ENCODE peak calls at places on chromosomes 13 and 19, in nine cellular contexts. Y, A, D, J, V, N, Q, I and M are unnamed samples.

GRCh38 chr13:40124648-40125045 is 469.2 kb downstream of the COG6 start:
- DNase-seq in Y (no peak), A (no peak), D (no peak), J (no peak), V (no peak), N (no peak), Q (no peak), I (no peak), M (no peak)

GRCh38 chr13:114004416-114005205 is 30.7 kb upstream of the C13orf46 start:
- DNase-seq in Y (no peak), A (peak; percentile 22), D (no peak), J (peak; percentile 41), V (no peak), N (no peak), Q (no peak), I (peak; percentile 88), M (peak; percentile 2)

GRCh38 chr13:49716615-49717014 is 25.3 kb upstream of the EBPL start:
- DNase-seq in Y (no peak), A (no peak), D (no peak), J (no peak), V (no peak), N (no peak), Q (no peak), I (no peak), M (no peak)

GRCh38 chr13:110759710-110760109 is 46.2 kb downstream of the ING1 start:
- DNase-seq in Y (no peak), A (no peak), D (no peak), J (no peak), V (no peak), N (no peak), Q (peak; percentile 42), I (peak; percentile 57), M (no peak)

GRCh38 chr13:76822691-76823267 is 63.4 kb downstream of the KCTD12 start:
- DNase-seq in Y (no peak), A (no peak), D (no peak), J (no peak), V (no peak), N (no peak), Q (peak; percentile 53), I (peak; percentile 78), M (no peak)

GRCh38 chr19:35271546-35271945 is 2.8 kb downstream of the USF2 start:
- DNase-seq in Y (no peak), A (no peak), D (no peak), J (no peak), V (no peak), N (no peak), Q (no peak), I (no peak), M (peak; percentile 21)

GRCh38 chr13:51158365-51158764 is 47.3 kb upstream of the C13orf42 start:
- DNase-seq in Y (no peak), A (no peak), D (no peak), J (no peak), V (no peak), N (no peak), Q (no peak), I (no peak), M (no peak)

GRCh38 chr19:5316138-5316537 is 24.5 kb downstream of the PTPRS start:
- DNase-seq in Y (no peak), A (no peak), D (no peak), J (no peak), V (no peak), N (no peak), Q (no peak), I (no peak), M (no peak)

GRCh38 chr13:20258208-20258962 is 26.3 kb upstream of the GJB6 start:
- DNase-seq in Y (no peak), A (no peak), D (no peak), J (no peak), V (no peak), N (no peak), Q (no peak), I (no peak), M (no peak)

GRCh38 chr19:58551123-58551497 is 3.8 kb downstream of the CHMP2A start:
- DNase-seq in Y (no peak), A (no peak), D (no peak), J (no peak), V (no peak), N (no peak), Q (no peak), I (no peak), M (no peak)

DNA sequence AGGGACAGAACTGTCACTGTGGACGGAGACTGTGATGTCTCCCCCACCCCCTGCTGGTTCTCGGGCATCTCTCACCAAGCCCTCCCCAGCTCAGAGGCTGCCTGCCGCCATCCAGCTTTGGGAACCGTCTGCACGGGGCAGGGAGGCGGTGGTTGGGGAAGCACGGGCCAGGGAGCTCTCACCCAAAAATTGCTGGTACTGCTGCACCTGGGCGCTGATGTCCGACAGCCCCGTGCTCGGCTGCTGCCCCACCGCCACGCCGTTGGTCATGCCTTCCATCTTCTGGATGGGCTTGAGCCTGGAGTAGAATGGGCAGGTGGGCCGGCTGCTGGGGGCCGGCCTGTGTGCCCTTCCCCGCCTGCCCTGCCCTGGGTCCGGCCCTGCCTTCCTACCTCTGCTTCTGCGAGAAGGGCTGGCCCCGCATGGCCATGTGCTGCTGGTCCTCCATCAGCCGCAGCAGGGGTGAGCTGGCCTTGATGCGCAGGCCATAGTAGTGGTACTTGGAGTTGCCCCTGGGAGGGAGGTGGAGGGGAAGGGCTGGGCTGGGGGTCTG is 16.1 kb downstream of the DCAF15 start:
- DNase-seq in Y (no peak), A (no peak), D (no peak), J (no peak), V (no peak), N (no peak), Q (no peak), I (no peak), M (no peak)
- TF ChIP-seq CTCF in Y (no peak), A (no peak), D (no peak), J (no peak), V (no peak), N (no peak), Q (no peak), I (no peak), M (no peak)

GRCh38 chr19:50478901-50479715 is 2.5 kb upstream of the GARIN5A start:
- DNase-seq in Y (no peak), A (no peak), D (no peak), J (no peak), V (no peak), N (no peak), Q (peak; percentile 38), I (peak; percentile 61), M (no peak)
- TF ChIP-seq CTCF in Y (peak; percentile 14), A (no peak), D (no peak), J (peak; percentile 28), V (peak; percentile 56), N (peak; percentile 68), Q (peak; percentile 80), I (peak; percentile 83), M (no peak)

GRCh38 chr19:19642506-19643157 is 825 bp downstream of the GMIP start:
- DNase-seq in Y (no peak), A (no peak), D (no peak), J (no peak), V (no peak), N (no peak), Q (peak; percentile 11), I (no peak), M (peak; percentile 46)

GRCh38 chr19:19645233-19645870 is 1.9 kb upstream of the GMIP start:
- DNase-seq in Y (no peak), A (no peak), D (no peak), J (no peak), V (no peak), N (no peak), Q (no peak), I (no peak), M (peak; percentile 46)

GRCh38 chr19:19643158-19644053 is at the start of gene GMIP:
- DNase-seq in Y (no peak), A (peak; percentile 94), D (peak; percentile 75), J (peak; percentile 90), V (peak; percentile 84), N (no peak), Q (peak; percentile 68), I (peak; percentile 52), M (peak; percentile 81)

GRCh38 chr19:19647037-19647835 is 3.8 kb upstream of the GMIP start:
- DNase-seq in Y (no peak), A (peak; percentile 50), D (no peak), J (no peak), V (no peak), N (no peak), Q (no peak), I (no peak), M (peak; percentile 38)

GRCh38 chr19:19644054-19644388 is 564 bp upstream of the GMIP start:
- DNase-seq in Y (no peak), A (no peak), D (no peak), J (no peak), V (no peak), N (no peak), Q (no peak), I (no peak), M (no peak)
- TF ChIP-seq CTCF in Y (no peak), A (no peak), D (no peak), J (no peak), V (peak; percentile 5), N (no peak), Q (peak; percentile 14), I (no peak), M (peak; percentile 55)

GRCh38 chr13:58906329-58907007 is 1257.3 kb downstream of the DIAPH3 start:
- DNase-seq in Y (no peak), A (no peak), D (no peak), J (no peak), V (no peak), N (no peak), Q (no peak), I (no peak), M (no peak)

GRCh38 chr13:58908019-58908679 is 1255.6 kb downstream of the DIAPH3 start:
- DNase-seq in Y (no peak), A (no peak), D (no peak), J (no peak), V (no peak), N (no peak), Q (no peak), I (no peak), M (no peak)

GRCh38 chr13:58907347-58907746 is 1256.4 kb downstream of the DIAPH3 start:
- DNase-seq in Y (no peak), A (no peak), D (no peak), J (no peak), V (no peak), N (no peak), Q (no peak), I (peak; percentile 8), M (no peak)
- TF ChIP-seq CTCF in Y (no peak), A (no peak), D (no peak), J (no peak), V (no peak), N (no peak), Q (no peak), I (no peak), M (no peak)

GRCh38 chr19:23436944-23437343 is 41.7 kb upstream of the ZNF91 start:
- DNase-seq in Y (no peak), A (no peak), D (no peak), J (no peak), V (no peak), N (no peak), Q (peak; percentile 9), I (no peak), M (no peak)
- TF ChIP-seq CTCF in Y (no peak), A (no peak), D (no peak), J (no peak), V (peak; percentile 12), N (no peak), Q (no peak), I (peak; percentile 37), M (no peak)

GRCh38 chr19:11136400-11137101 is 19.0 kb downstream of the SPC24 start:
- DNase-seq in Y (no peak), A (no peak), D (no peak), J (no peak), V (no peak), N (no peak), Q (no peak), I (no peak), M (no peak)
- TF ChIP-seq CTCF in Y (no peak), A (no peak), D (no peak), J (no peak), V (no peak), N (no peak), Q (no peak), I (no peak), M (no peak)

GRCh38 chr13:63455938-63456337 is 2040.3 kb upstream of the PCDH20 start:
- DNase-seq in Y (no peak), A (no peak), D (no peak), J (no peak), V (no peak), N (no peak), Q (peak; percentile 8), I (no peak), M (no peak)
- TF ChIP-seq CTCF in Y (no peak), A (no peak), D (no peak), J (no peak), V (no peak), N (no peak), Q (peak; percentile 24), I (peak; percentile 14), M (no peak)